ENCODE peak calls at places on chromosome 13, in ten cellular contexts. One of them, this sample, is unnamed.
A peak's percentile ranks its signal among the peaks of the same experiment; 100 is the strongest.

GRCh38 chr13:95948646-95949045 is 104.6 kb downstream of the UGGT2 start:
- DNase-seq in thoracic aorta: no peak
- DNase-seq in neural progenitor cell: no peak
- DNase-seq in right atrium auricular region: no peak
- DNase-seq in GM23338: no peak
- DNase-seq in esophagus muscularis mucosa: no peak
- DNase-seq in GM23248: peak; percentile 4
- DNase-seq in left ventricle myocardium inferior: no peak
- DNase-seq in body of pancreas: no peak
- DNase-seq in IMR-90: peak; percentile 47
- DNase-seq in this sample: no peak

GRCh38 chr13:112444001-112444311 is 67.8 kb downstream of the SPACA7 start:
- DNase-seq in right atrium auricular region: peak; percentile 57
- DNase-seq in left ventricle myocardium inferior: peak; percentile 49
- DNase-seq in GM23248: peak; percentile 71
- DNase-seq in thoracic aorta: no peak
- DNase-seq in IMR-90: peak; percentile 42
- DNase-seq in body of pancreas: peak; percentile 70
- DNase-seq in GM23338: peak; percentile 90
- DNase-seq in esophagus muscularis mucosa: peak; percentile 91
- DNase-seq in neural progenitor cell: peak; percentile 93
- DNase-seq in this sample: no peak

GRCh38 chr13:72820156-72820897 is 38.4 kb downstream of the PIBF1 start:
- DNase-seq in GM23248: peak; percentile 83
- DNase-seq in neural progenitor cell: no peak
- DNase-seq in body of pancreas: no peak
- DNase-seq in esophagus muscularis mucosa: no peak
- DNase-seq in right atrium auricular region: no peak
- DNase-seq in thoracic aorta: no peak
- DNase-seq in IMR-90: peak; percentile 76
- DNase-seq in GM23338: peak; percentile 22
- DNase-seq in left ventricle myocardium inferior: no peak
- DNase-seq in this sample: no peak

GRCh38 chr13:44516771-44517170 is 59.4 kb downstream of the TSC22D1 start:
- DNase-seq in neural progenitor cell: peak; percentile 47
- DNase-seq in GM23248: no peak
- DNase-seq in right atrium auricular region: no peak
- DNase-seq in body of pancreas: no peak
- DNase-seq in esophagus muscularis mucosa: no peak
- DNase-seq in thoracic aorta: no peak
- DNase-seq in left ventricle myocardium inferior: no peak
- DNase-seq in IMR-90: no peak
- DNase-seq in GM23338: peak; percentile 60
- DNase-seq in this sample: no peak

GRCh38 chr13:27599845-27600553 is 20.3 kb downstream of the LNX2 start:
- DNase-seq in thoracic aorta: no peak
- DNase-seq in left ventricle myocardium inferior: no peak
- DNase-seq in right atrium auricular region: no peak
- DNase-seq in GM23248: peak; percentile 65
- DNase-seq in GM23338: peak; percentile 41
- DNase-seq in body of pancreas: peak; percentile 48
- DNase-seq in neural progenitor cell: no peak
- DNase-seq in IMR-90: peak; percentile 67
- DNase-seq in esophagus muscularis mucosa: no peak
- DNase-seq in this sample: peak; percentile 12

GRCh38 chr13:100608906-100609305 is 20.3 kb upstream of the GGACT start:
- DNase-seq in left ventricle myocardium inferior: no peak
- DNase-seq in neural progenitor cell: no peak
- DNase-seq in GM23248: no peak
- DNase-seq in thoracic aorta: no peak
- DNase-seq in IMR-90: no peak
- DNase-seq in right atrium auricular region: no peak
- DNase-seq in body of pancreas: no peak
- DNase-seq in GM23338: no peak
- DNase-seq in esophagus muscularis mucosa: no peak
- DNase-seq in this sample: no peak

GRCh38 chr13:30149248-30149647 is 158.1 kb downstream of the KATNAL1 start:
- DNase-seq in GM23338: no peak
- DNase-seq in right atrium auricular region: no peak
- DNase-seq in left ventricle myocardium inferior: no peak
- DNase-seq in GM23248: no peak
- DNase-seq in neural progenitor cell: no peak
- DNase-seq in thoracic aorta: no peak
- DNase-seq in esophagus muscularis mucosa: no peak
- DNase-seq in IMR-90: no peak
- DNase-seq in body of pancreas: no peak
- DNase-seq in this sample: no peak

GRCh38 chr13:33453911-33454310 is 168.4 kb upstream of the STARD13 start:
- DNase-seq in esophagus muscularis mucosa: no peak
- DNase-seq in body of pancreas: no peak
- DNase-seq in right atrium auricular region: no peak
- DNase-seq in neural progenitor cell: no peak
- DNase-seq in IMR-90: peak; percentile 34
- DNase-seq in thoracic aorta: no peak
- DNase-seq in GM23248: no peak
- DNase-seq in GM23338: no peak
- DNase-seq in left ventricle myocardium inferior: no peak
- DNase-seq in this sample: no peak

GRCh38 chr13:48151766-48152165 is 56.9 kb upstream of the MED4 start:
- DNase-seq in GM23338: no peak
- DNase-seq in GM23248: no peak
- DNase-seq in left ventricle myocardium inferior: no peak
- DNase-seq in body of pancreas: no peak
- DNase-seq in thoracic aorta: no peak
- DNase-seq in right atrium auricular region: no peak
- DNase-seq in esophagus muscularis mucosa: no peak
- DNase-seq in neural progenitor cell: no peak
- DNase-seq in IMR-90: no peak
- DNase-seq in this sample: no peak

GRCh38 chr13:102700088-102701031 is 5.5 kb upstream of the METTL21C start:
- DNase-seq in neural progenitor cell: no peak
- DNase-seq in thoracic aorta: no peak
- DNase-seq in esophagus muscularis mucosa: peak; percentile 47
- DNase-seq in body of pancreas: no peak
- DNase-seq in left ventricle myocardium inferior: no peak
- DNase-seq in right atrium auricular region: no peak
- DNase-seq in IMR-90: no peak
- DNase-seq in GM23338: no peak
- DNase-seq in GM23248: peak; percentile 58
- DNase-seq in this sample: peak; percentile 59

GRCh38 chr13:102702965-102703720 is 8.3 kb upstream of the METTL21C start:
- DNase-seq in left ventricle myocardium inferior: no peak
- DNase-seq in IMR-90: no peak
- DNase-seq in thoracic aorta: no peak
- DNase-seq in esophagus muscularis mucosa: peak; percentile 26
- DNase-seq in GM23338: no peak
- DNase-seq in right atrium auricular region: no peak
- DNase-seq in body of pancreas: no peak
- DNase-seq in neural progenitor cell: no peak
- DNase-seq in GM23248: peak; percentile 36
- DNase-seq in this sample: no peak

GRCh38 chr13:102704238-102704750 is 9.4 kb upstream of the METTL21C start:
- DNase-seq in body of pancreas: no peak
- DNase-seq in IMR-90: no peak
- DNase-seq in thoracic aorta: no peak
- DNase-seq in GM23248: no peak
- DNase-seq in GM23338: no peak
- DNase-seq in esophagus muscularis mucosa: no peak
- DNase-seq in left ventricle myocardium inferior: no peak
- DNase-seq in right atrium auricular region: no peak
- DNase-seq in neural progenitor cell: no peak
- DNase-seq in this sample: no peak

GRCh38 chr13:102701331-102701730 is 6.5 kb upstream of the METTL21C start:
- DNase-seq in IMR-90: no peak
- DNase-seq in body of pancreas: no peak
- DNase-seq in right atrium auricular region: no peak
- DNase-seq in left ventricle myocardium inferior: no peak
- DNase-seq in esophagus muscularis mucosa: peak; percentile 68
- DNase-seq in GM23248: no peak
- DNase-seq in neural progenitor cell: no peak
- DNase-seq in thoracic aorta: no peak
- DNase-seq in GM23338: no peak
- DNase-seq in this sample: no peak

GRCh38 chr13:102703721-102704035 is 8.8 kb upstream of the METTL21C start:
- DNase-seq in IMR-90: no peak
- DNase-seq in body of pancreas: no peak
- DNase-seq in left ventricle myocardium inferior: no peak
- DNase-seq in right atrium auricular region: no peak
- DNase-seq in neural progenitor cell: no peak
- DNase-seq in GM23248: no peak
- DNase-seq in GM23338: no peak
- DNase-seq in esophagus muscularis mucosa: no peak
- DNase-seq in thoracic aorta: no peak
- DNase-seq in this sample: no peak
- H3K4me1 ChIP-seq in IMR-90: peaks cover 2% of the 10 kb centered on the region
- H3K4me1 ChIP-seq in body of pancreas: no peaks in the 10 kb centered on the region
- H3K4me1 ChIP-seq in left ventricle myocardium inferior: peaks cover 21% of the 10 kb centered on the region
- H3K4me1 ChIP-seq in right atrium auricular region: no peaks in the 10 kb centered on the region
- H3K4me1 ChIP-seq in neural progenitor cell: no peaks in the 10 kb centered on the region
- H3K4me1 ChIP-seq in GM23248: peaks cover 33% of the 10 kb centered on the region
- H3K4me1 ChIP-seq in GM23338: no peaks in the 10 kb centered on the region
- H3K4me1 ChIP-seq in esophagus muscularis mucosa: peaks cover 2% of the 10 kb centered on the region
- H3K4me1 ChIP-seq in thoracic aorta: no peaks in the 10 kb centered on the region
- H3K4me1 ChIP-seq in this sample: peaks cover 40% of the 10 kb centered on the region

DNA sequence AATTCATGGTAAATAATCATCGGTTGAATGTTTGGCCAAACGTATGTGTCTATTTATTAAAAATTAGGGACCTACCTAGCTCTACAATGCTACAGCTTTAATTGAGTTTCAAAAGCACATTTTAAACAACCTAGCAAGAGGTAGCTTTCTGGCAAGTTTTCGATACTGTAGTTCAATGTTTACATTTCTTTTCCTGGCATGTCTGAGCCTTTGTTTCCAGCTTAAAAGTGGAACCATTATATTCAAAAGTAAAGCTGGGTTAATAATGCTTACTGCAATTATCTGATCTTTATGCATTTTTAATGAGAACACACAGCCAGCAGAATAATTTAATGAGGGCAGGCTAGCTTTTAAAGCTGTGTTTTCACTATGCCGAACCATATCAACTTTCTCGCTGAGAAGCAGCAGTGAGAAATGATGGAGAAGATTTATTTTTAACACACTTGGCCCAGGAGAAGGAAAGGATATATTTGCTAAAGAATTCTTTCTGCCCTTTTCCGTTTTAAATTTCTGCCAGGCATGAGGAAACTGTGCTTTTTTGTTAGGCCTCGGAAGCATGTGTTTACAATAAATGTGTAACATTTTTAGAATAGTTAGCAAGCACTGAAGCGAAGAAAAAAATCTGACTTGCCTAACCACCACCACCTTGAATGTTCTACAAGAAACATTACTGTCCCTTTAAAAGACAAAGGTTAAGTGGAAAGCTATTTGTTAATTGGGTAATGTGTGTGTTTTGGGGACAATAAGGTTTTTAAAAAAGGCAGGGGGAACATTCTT is 989 bp downstream of the MBNL2 start:
- DNase-seq in body of pancreas: no peak
- DNase-seq in GM23248: peak; percentile 67
- DNase-seq in GM23338: peak; percentile 49
- DNase-seq in thoracic aorta: no peak
- DNase-seq in left ventricle myocardium inferior: no peak
- DNase-seq in right atrium auricular region: no peak
- DNase-seq in neural progenitor cell: peak; percentile 45
- DNase-seq in esophagus muscularis mucosa: no peak
- DNase-seq in IMR-90: no peak
- DNase-seq in this sample: no peak
- H3K4me3 ChIP-seq in body of pancreas: peak overlapping the region; percentile 12
- H3K4me3 ChIP-seq in GM23248: peak overlapping the region; percentile 91
- H3K4me3 ChIP-seq in GM23338: peak overlapping the region; percentile 48
- H3K4me3 ChIP-seq in thoracic aorta: peak overlapping the region; percentile 78
- H3K4me3 ChIP-seq in left ventricle myocardium inferior: peak overlapping the region; percentile 74
- H3K4me3 ChIP-seq in right atrium auricular region: peak overlapping the region; percentile 67
- H3K4me3 ChIP-seq in neural progenitor cell: peak overlapping the region; percentile 75
- H3K4me3 ChIP-seq in esophagus muscularis mucosa: peak overlapping the region; percentile 74
- H3K4me3 ChIP-seq in IMR-90: peak overlapping the region; percentile 90
- H3K4me3 ChIP-seq in this sample: peak overlapping the region; percentile 74

GRCh38 chr13:78611040-78611439 is 7.7 kb upstream of the POU4F1 start:
- DNase-seq in esophagus muscularis mucosa: no peak
- DNase-seq in right atrium auricular region: no peak
- DNase-seq in thoracic aorta: no peak
- DNase-seq in IMR-90: no peak
- DNase-seq in body of pancreas: no peak
- DNase-seq in left ventricle myocardium inferior: no peak
- DNase-seq in GM23338: no peak
- DNase-seq in GM23248: no peak
- DNase-seq in neural progenitor cell: no peak
- DNase-seq in this sample: no peak
- H3K27me3 ChIP-seq in esophagus muscularis mucosa: no peaks in the 10 kb centered on the region
- H3K27me3 ChIP-seq in right atrium auricular region: peaks cover 34% of the 10 kb centered on the region
- H3K27me3 ChIP-seq in thoracic aorta: peaks cover 16% of the 10 kb centered on the region
- H3K27me3 ChIP-seq in IMR-90: peaks cover 50% of the 10 kb centered on the region
- H3K27me3 ChIP-seq in body of pancreas: peaks cover 4% of the 10 kb centered on the region
- H3K27me3 ChIP-seq in left ventricle myocardium inferior: peaks cover 63% of the 10 kb centered on the region
- H3K27me3 ChIP-seq in GM23338: peaks cover 74% of the 10 kb centered on the region
- H3K27me3 ChIP-seq in GM23248: peaks cover 56% of the 10 kb centered on the region
- H3K27me3 ChIP-seq in neural progenitor cell: peaks cover 76% of the 10 kb centered on the region
- H3K27me3 ChIP-seq in this sample: peaks cover 51% of the 10 kb centered on the region

GRCh38 chr13:41060723-41061074 is 610 bp upstream of the WBP4 start:
- DNase-seq in body of pancreas: peak; percentile 84
- DNase-seq in neural progenitor cell: peak; percentile 92
- DNase-seq in thoracic aorta: peak; percentile 56
- DNase-seq in right atrium auricular region: peak; percentile 73
- DNase-seq in IMR-90: no peak
- DNase-seq in GM23248: peak; percentile 95
- DNase-seq in GM23338: peak; percentile 76
- DNase-seq in left ventricle myocardium inferior: peak; percentile 82
- DNase-seq in esophagus muscularis mucosa: peak; percentile 94
- DNase-seq in this sample: peak; percentile 76
- H3K4me1 ChIP-seq in body of pancreas: peaks cover 43% of the 10 kb centered on the region
- H3K4me1 ChIP-seq in neural progenitor cell: peaks cover 14% of the 10 kb centered on the region
- H3K4me1 ChIP-seq in thoracic aorta: peaks cover 67% of the 10 kb centered on the region
- H3K4me1 ChIP-seq in right atrium auricular region: no peaks in the 10 kb centered on the region
- H3K4me1 ChIP-seq in IMR-90: peaks cover 4% of the 10 kb centered on the region
- H3K4me1 ChIP-seq in GM23248: peaks cover 50% of the 10 kb centered on the region
- H3K4me1 ChIP-seq in GM23338: peaks cover 16% of the 10 kb centered on the region
- H3K4me1 ChIP-seq in left ventricle myocardium inferior: peaks cover 94% of the 10 kb centered on the region
- H3K4me1 ChIP-seq in esophagus muscularis mucosa: peaks cover 56% of the 10 kb centered on the region
- H3K4me1 ChIP-seq in this sample: peaks cover 67% of the 10 kb centered on the region